ENCODE peak calls at places on chromosomes 1 and 21, in eight cellular contexts. I, O, D, F, H, R, S and P are unnamed samples.

GRCh38 chr1:1080122-1080753 is 6.1 kb upstream of the RNF223 start:
- DNase-seq in R (no peak), H (peak), I (no peak), D (peak), O (no peak), S (peak), F (no peak), P (peak)

GRCh38 chr1:111559736-111560279 is 56.4 kb upstream of the ADORA3 start:
- DNase-seq in R (no peak), I (no peak), F (no peak), H (no peak), S (no peak), D (peak), O (no peak), P (no peak)

GRCh38 chr1:154607084-154607747 is 770 bp downstream of the ADAR start:
- DNase-seq in H (no peak), I (no peak), R (peak), O (no peak), D (peak), S (peak), F (peak), P (peak)

GRCh38 chr21:45991606-45992301 is 10.2 kb downstream of the COL6A1 start:
- DNase-seq in D (no peak), I (no peak), O (no peak), H (peak), S (no peak), F (no peak), R (no peak), P (peak)

GRCh38 chr1:97365026-97365425 is 555.8 kb downstream of the DPYD start:
- DNase-seq in R (no peak), H (no peak), D (peak), S (no peak), O (no peak), F (no peak), I (no peak), P (no peak)

GRCh38 chr1:65039066-65039465 is 72.7 kb upstream of the JAK1 start:
- DNase-seq in H (no peak), O (no peak), I (no peak), R (no peak), F (no peak), S (no peak), D (no peak), P (no peak)

GRCh38 chr1:42657981-42658879 is at the start of gene PPIH:
- DNase-seq in D (peak), S (peak), F (peak), I (peak), R (peak), O (peak), H (peak), P (peak)

GRCh38 chr1:78081980-78082860 is 36.5 kb downstream of the GIPC2 start:
- DNase-seq in O (no peak), S (no peak), F (no peak), I (no peak), D (no peak), R (no peak), H (no peak), P (no peak)

GRCh38 chr1:184433928-184434502 is 47.2 kb downstream of the C1orf21 start:
- DNase-seq in D (no peak), S (no peak), H (no peak), O (no peak), R (no peak), I (no peak), F (no peak), P (no peak)

GRCh38 chr21:33645730-33646129 is 3.4 kb downstream of the ITSN1 start:
- DNase-seq in S (no peak), O (no peak), I (no peak), D (peak), F (no peak), H (no peak), R (no peak), P (no peak)

GRCh38 chr1:10932088-10932487 is 80.4 kb upstream of the TARDBP start:
- DNase-seq in I (no peak), H (no peak), F (no peak), R (no peak), D (no peak), O (no peak), S (no peak), P (no peak)

GRCh38 chr1:65309317-65310077 is at the start of gene DNAJC6:
- DNase-seq in I (peak), S (peak), R (peak), D (peak), H (peak), F (no peak), O (no peak), P (peak)

GRCh38 chr21:37546299-37546908 is 179.8 kb downstream of the DYRK1A start:
- DNase-seq in H (no peak), O (no peak), I (no peak), D (no peak), R (no peak), F (no peak), S (no peak), P (no peak)

GRCh38 chr1:234932106-234932505 is 196.5 kb downstream of the TOMM20 start:
- DNase-seq in O (no peak), F (no peak), S (no peak), I (no peak), H (no peak), R (no peak), D (no peak), P (no peak)